ENCODE peak calls at places on chromosomes 7 and 10, in four cellular contexts. N is mesendoderm, D is tibial artery, Q is mammary epithelial cell. E is an unnamed sample. For H3K4me1, the result is how much of the 10 kb centered on the place peaks cover.

GRCh38 chr10:100827819-100828743 is 82.7 kb downstream of the PAX2 start:
- DNase-seq in N (peak), Q (peak), D (no peak), E (no peak)

GRCh38 chr7:78780560-78780959 is 672.9 kb downstream of the MAGI2 start:
- DNase-seq in Q (no peak), D (no peak), N (no peak), E (no peak)

GRCh38 chr10:113425596-113425995 is 127.3 kb upstream of the HABP2 start:
- DNase-seq in Q (no peak), D (no peak), N (no peak), E (no peak)

GRCh38 chr10:43868952-43869351 is 220.3 kb upstream of the ZNF32 start:
- DNase-seq in Q (no peak), N (no peak), D (no peak), E (no peak)

GRCh38 chr7:157267516-157267915 is 69.3 kb upstream of the DNAJB6 start:
- DNase-seq in D (peak), N (no peak), Q (no peak), E (no peak)

GRCh38 chr7:82204694-82205093 is 238.9 kb downstream of the CACNA2D1 start:
- DNase-seq in N (no peak), D (no peak), Q (peak), E (no peak)

GRCh38 chr10:72720814-72721665 is 29.1 kb downstream of the MCU start:
- DNase-seq in N (peak), Q (peak), D (no peak), E (no peak)

GRCh38 chr7:24991333-24991732 is 11.4 kb upstream of the OSBPL3 start:
- DNase-seq in D (no peak), Q (no peak), N (no peak), E (no peak)

GRCh38 chr7:55534262-55534915 is 37.9 kb downstream of the VOPP1 start:
- DNase-seq in N (no peak), Q (peak), D (peak), E (no peak)

GRCh38 chr7:33076737-33077136 is 14.2 kb upstream of the NT5C3A start:
- DNase-seq in D (no peak), N (no peak), Q (peak), E (no peak)

GRCh38 chr7:144384071-144384470 is 19.4 kb downstream of the NOBOX start:
- DNase-seq in Q (peak), D (peak), N (peak), E (no peak)

GRCh38 chr7:78770422-78771410 is 682.8 kb downstream of the MAGI2 start:
- DNase-seq in N (peak), Q (no peak), D (no peak), E (no peak)

GRCh38 chr10:126060232-126060935 is 164.0 kb downstream of the FANK1 start:
- DNase-seq in Q (no peak), D (no peak), N (peak), E (peak)

GRCh38 chr10:33117816-33118215 is 159.8 kb upstream of the ITGB1 start:
- DNase-seq in D (no peak), Q (no peak), N (no peak), E (no peak)
- H3K4me1 ChIP-seq in D (under half), Q (under half), N (under half), E (under half)

GRCh38 chr10:119309423-119309770 is 102.0 kb downstream of the GRK5 start:
- DNase-seq in Q (no peak), N (no peak), D (no peak), E (no peak)
- H3K4me1 ChIP-seq in Q (under half), N (under half), D (half or more), E (under half)

DNA sequence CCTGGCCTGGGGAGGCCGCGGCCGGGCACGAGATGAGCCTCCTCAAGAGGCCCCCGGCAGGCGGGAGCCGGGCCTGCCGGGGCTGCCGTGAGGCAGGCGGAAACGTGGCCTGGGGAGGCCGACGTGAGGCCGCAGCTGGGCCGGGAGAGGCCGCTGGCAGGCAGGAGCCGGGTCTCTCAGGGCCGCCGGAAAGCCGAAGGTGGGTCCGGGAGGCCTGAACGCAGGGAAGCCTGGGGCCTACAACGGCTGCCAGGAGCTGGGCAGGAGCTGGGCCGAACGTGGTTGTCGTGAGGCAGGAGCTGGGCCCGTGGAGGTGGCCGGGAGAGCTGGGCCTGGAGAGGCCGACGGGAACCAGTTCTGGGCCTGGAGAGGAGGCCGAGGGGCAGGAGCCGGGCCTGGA is 171.9 kb downstream of the TPST1 start:
- DNase-seq in N (no peak), D (no peak), Q (no peak), E (no peak)
- H3K4me1 ChIP-seq in N (under half), D (under half), Q (under half), E (under half)

GRCh38 chr10:20627085-20627484 is 270.0 kb downstream of the NEBL start:
- DNase-seq in Q (no peak), N (no peak), D (no peak), E (no peak)

GRCh38 chr10:20633721-20634120 is 263.4 kb downstream of the NEBL start:
- DNase-seq in Q (no peak), N (no peak), D (no peak), E (no peak)

GRCh38 chr10:20631229-20631628 is 265.9 kb downstream of the NEBL start:
- DNase-seq in N (no peak), D (no peak), Q (no peak), E (no peak)

GRCh38 chr10:20627918-20628499 is 269.1 kb downstream of the NEBL start:
- DNase-seq in D (no peak), Q (no peak), N (no peak), E (no peak)

DNA sequence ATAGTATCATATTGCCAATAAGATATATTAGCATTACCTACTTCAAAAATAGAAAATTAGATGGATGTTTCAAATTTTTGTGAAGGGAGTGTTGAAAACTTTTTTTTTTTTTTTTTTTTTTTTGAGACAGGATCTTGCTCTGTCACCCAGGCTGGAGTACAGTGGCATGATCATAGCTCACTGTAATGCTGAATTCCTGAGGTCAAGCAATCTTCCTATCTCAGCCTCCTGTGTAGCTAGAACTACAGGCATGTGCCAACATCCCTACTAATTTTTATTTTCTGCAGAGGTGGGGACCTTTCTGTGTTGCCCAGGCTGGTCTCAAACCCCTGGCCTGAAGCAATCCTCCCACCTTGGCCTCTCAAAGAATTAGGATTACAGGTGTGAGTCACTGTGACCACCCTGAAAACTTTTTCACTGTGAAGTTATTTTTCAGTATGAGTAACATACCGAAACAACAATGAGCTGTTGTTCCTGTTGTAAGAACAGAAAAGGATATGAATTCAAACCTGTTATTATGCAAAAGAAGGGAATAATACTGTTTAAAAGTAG is 266.9 kb downstream of the NEBL start:
- DNase-seq in Q (peak), N (no peak), D (no peak), E (no peak)
- H3K4me1 ChIP-seq in Q (under half), N (under half), D (under half), E (under half)